ENCODE peak calls at places on chromosome 11, in five cellular contexts. Z, D, K, O and Q are unnamed samples.
A peak's percentile ranks its signal among the peaks of the same experiment; 100 is the strongest.

GRCh38 chr11:131534611-131535010 is 164.2 kb downstream of the NTM start:
- DNase-seq in Z (no peak), O (no peak), K (no peak), D (no peak), Q (no peak)

GRCh38 chr11:11279956-11280689 is 72.9 kb downstream of the CSNK2A3 start:
- DNase-seq in K (no peak), O (peak; percentile 42), D (peak; percentile 49), Z (no peak), Q (no peak)

GRCh38 chr11:64132388-64132771 is 33.5 kb downstream of the MACROD1 start:
- DNase-seq in K (no peak), Z (peak; percentile 48), D (no peak), O (no peak), Q (no peak)

GRCh38 chr11:65301491-65302329 is 13.0 kb upstream of the CDC42EP2 start:
- DNase-seq in O (peak; percentile 82), D (peak; percentile 81), K (peak; percentile 66), Z (peak; percentile 53), Q (no peak)

GRCh38 chr11:48210052-48210451 is 6.6 kb upstream of the OR4B1 start:
- DNase-seq in D (no peak), Z (peak; percentile 4), K (no peak), O (no peak), Q (no peak)

GRCh38 chr11:4459470-4459869 is 10.4 kb downstream of the OR52K2 start:
- DNase-seq in D (no peak), Z (no peak), K (no peak), O (no peak), Q (no peak)

GRCh38 chr11:120109531-120109930 is 28.4 kb downstream of the TRIM29 start:
- DNase-seq in K (no peak), D (no peak), O (no peak), Z (no peak), Q (no peak)

GRCh38 chr11:65615950-65616574 is 486 bp downstream of the PCNX3 start:
- DNase-seq in Z (peak; percentile 46), O (peak; percentile 21), D (no peak), K (no peak), Q (peak; percentile 43)

GRCh38 chr11:6443269-6444003 is 2.6 kb upstream of the HPX start:
- DNase-seq in Z (peak; percentile 38), O (peak; percentile 61), K (peak; percentile 78), D (peak; percentile 79), Q (peak; percentile 67)

GRCh38 chr11:58866788-58867187 is 22.3 kb upstream of the GLYATL2 start:
- DNase-seq in O (no peak), D (no peak), Z (no peak), K (no peak), Q (no peak)

GRCh38 chr11:44899959-44900358 is 50.7 kb downstream of the TP53I11 start:
- DNase-seq in D (no peak), Z (peak; percentile 52), K (no peak), O (peak; percentile 60), Q (peak; percentile 47)

GRCh38 chr11:114149689-114150407 is 90.3 kb downstream of the ZBTB16 start:
- DNase-seq in D (peak; percentile 34), Z (no peak), K (no peak), O (peak; percentile 61), Q (no peak)

GRCh38 chr11:15920856-15921629 is 435.3 kb downstream of the SOX6 start:
- DNase-seq in K (peak; percentile 61), O (no peak), D (no peak), Z (no peak), Q (no peak)

GRCh38 chr11:75195164-75195962 is 44.5 kb downstream of the SLCO2B1 start:
- DNase-seq in Z (no peak), D (peak; percentile 84), K (peak; percentile 85), O (no peak), Q (no peak)

GRCh38 chr11:19660076-19660475 is 52.6 kb upstream of the NAV2 start:
- DNase-seq in Z (peak; percentile 38), D (no peak), K (no peak), O (peak; percentile 70), Q (no peak)

GRCh38 chr11:72738199-72739141 is 13.7 kb downstream of the ARAP1 start:
- DNase-seq in D (peak; percentile 75), Z (no peak), K (peak; percentile 89), O (peak; percentile 59), Q (no peak)

GRCh38 chr11:92246637-92247036 is 22.0 kb downstream of the FAT3 start:
- DNase-seq in K (no peak), Z (no peak), O (no peak), D (no peak), Q (no peak)

GRCh38 chr11:128726464-128727139 is 32.7 kb downstream of the FLI1 start:
- DNase-seq in K (no peak), O (no peak), Z (no peak), D (no peak), Q (peak; percentile 80)

GRCh38 chr11:57172031-57172430 is 9.7 kb upstream of the LRRC55 start:
- DNase-seq in Z (no peak), D (no peak), K (no peak), O (no peak), Q (no peak)

GRCh38 chr11:45087301-45087700 is 59.1 kb upstream of the PRDM11 start:
- DNase-seq in D (no peak), O (no peak), Z (no peak), K (no peak), Q (no peak)

GRCh38 chr11:58900479-58901420 is 38.5 kb upstream of the GLYATL1 start:
- DNase-seq in K (peak; percentile 85), O (peak; percentile 90), Z (peak; percentile 61), D (no peak), Q (peak; percentile 30)

GRCh38 chr11:45104006-45104789 is 42.2 kb upstream of the PRDM11 start:
- DNase-seq in D (no peak), Z (no peak), K (no peak), O (no peak), Q (no peak)

GRCh38 chr11:130945945-130946344 is 29.7 kb upstream of the SNX19 start:
- DNase-seq in O (peak; percentile 74), Z (no peak), K (no peak), D (peak; percentile 74), Q (no peak)

GRCh38 chr11:17921620-17922473 is 91.0 kb downstream of the SERGEF start:
- DNase-seq in K (no peak), O (peak; percentile 84), D (no peak), Z (no peak), Q (no peak)

GRCh38 chr11:27934830-27935145 is 173.2 kb downstream of the KIF18A start:
- DNase-seq in K (no peak), O (peak; percentile 90), Z (no peak), D (no peak), Q (no peak)

GRCh38 chr11:34213366-34213765 is 107.9 kb downstream of the NAT10 start:
- DNase-seq in K (no peak), O (no peak), Z (no peak), D (no peak), Q (no peak)

GRCh38 chr11:79139900-79140299 is 300.9 kb downstream of the TENM4 start:
- DNase-seq in D (no peak), Z (no peak), O (no peak), K (no peak), Q (no peak)

GRCh38 chr11:10602366-10602765 is 33.9 kb upstream of the LYVE1 start:
- DNase-seq in O (no peak), Z (no peak), K (no peak), D (no peak), Q (no peak)

GRCh38 chr11:10302294-10302743 is 2.6 kb upstream of the ADM start:
- DNase-seq in K (no peak), O (no peak), D (no peak), Z (no peak), Q (no peak)

DNA sequence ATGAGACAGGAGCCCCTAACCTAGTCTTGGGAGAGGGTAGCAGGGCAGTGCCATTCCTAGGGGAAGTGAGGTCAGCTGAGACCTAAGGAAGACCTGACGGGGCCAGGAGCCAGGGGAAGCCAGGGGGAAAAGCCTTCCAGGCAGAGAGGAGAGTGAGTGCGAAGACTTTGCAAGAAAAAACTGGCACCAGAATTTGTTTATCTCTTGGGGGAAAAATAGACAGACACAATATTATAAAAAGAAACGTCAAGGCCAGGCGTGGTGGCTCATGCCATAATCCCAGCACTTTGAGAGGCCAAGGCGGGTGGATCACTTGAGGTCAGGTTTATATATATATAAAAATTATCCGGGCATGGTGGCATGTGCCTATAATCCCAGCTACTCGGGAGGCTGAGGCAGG is 26.9 kb upstream of the TESMIN start:
- DNase-seq in K (no peak), O (no peak), D (no peak), Z (no peak), Q (no peak)
- H3K36me3 ChIP-seq in K (peaks cover 98% of the 10 kb centered on the region), O (peaks cover 29% of the 10 kb centered on the region), D (peaks cover 100% of the 10 kb centered on the region), Z (peaks cover 21% of the 10 kb centered on the region), Q (peaks cover 42% of the 10 kb centered on the region)

DNA sequence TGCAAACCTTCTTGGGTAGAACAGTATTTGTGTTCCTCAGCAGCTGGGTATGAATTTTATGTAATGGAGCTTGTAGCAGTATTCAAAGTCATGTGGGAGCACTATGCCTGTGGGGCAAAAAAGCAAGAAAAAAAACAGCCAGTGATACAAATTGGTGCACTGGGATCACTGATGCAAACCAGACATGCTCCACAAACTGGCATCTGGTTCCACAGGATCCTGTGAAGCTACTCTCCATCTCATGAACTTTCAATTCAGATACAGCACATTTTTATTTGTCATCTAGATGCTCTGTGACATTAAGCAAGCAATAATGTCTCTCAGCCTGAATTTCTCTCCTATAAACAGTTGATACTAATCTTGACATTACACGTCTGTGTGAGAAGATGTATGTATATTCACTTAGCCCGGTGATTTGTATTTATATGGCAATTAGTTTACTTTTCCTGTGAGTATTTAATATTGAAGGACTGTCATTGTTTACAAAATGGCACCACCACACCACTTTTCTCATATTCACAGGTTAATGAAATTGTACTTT is 208.5 kb upstream of the GRIA4 start:
- DNase-seq in D (no peak), K (no peak), O (no peak), Z (peak; percentile 77), Q (no peak)
- H3K36me3 ChIP-seq in D (no peaks in the 10 kb centered on the region), K (no peaks in the 10 kb centered on the region), O (no peaks in the 10 kb centered on the region), Z (no peaks in the 10 kb centered on the region), Q (no peaks in the 10 kb centered on the region)

DNA sequence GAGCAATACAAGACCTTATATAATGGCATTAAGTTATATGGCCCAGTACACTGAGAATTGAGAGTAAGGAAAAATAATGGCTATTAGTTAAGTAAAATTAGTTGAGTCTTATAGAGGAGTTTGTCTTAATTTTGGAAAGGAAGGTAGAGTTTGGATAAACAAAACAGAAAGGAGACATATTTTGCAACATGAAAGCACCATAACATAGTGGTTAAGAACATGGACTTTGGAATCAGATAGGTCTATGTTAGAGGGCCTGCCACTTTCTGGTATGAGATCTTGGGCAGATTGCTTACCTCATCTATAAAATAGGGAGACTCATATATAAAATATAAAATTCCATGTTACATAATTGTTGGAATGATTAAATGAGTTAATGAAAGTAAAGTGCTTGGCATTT is 68.9 kb downstream of the CSTPP1 start:
- DNase-seq in K (no peak), Z (no peak), D (no peak), O (no peak), Q (no peak)
- H3K36me3 ChIP-seq in K (no peaks in the 10 kb centered on the region), Z (no peaks in the 10 kb centered on the region), D (no peaks in the 10 kb centered on the region), O (no peaks in the 10 kb centered on the region), Q (no peaks in the 10 kb centered on the region)

DNA sequence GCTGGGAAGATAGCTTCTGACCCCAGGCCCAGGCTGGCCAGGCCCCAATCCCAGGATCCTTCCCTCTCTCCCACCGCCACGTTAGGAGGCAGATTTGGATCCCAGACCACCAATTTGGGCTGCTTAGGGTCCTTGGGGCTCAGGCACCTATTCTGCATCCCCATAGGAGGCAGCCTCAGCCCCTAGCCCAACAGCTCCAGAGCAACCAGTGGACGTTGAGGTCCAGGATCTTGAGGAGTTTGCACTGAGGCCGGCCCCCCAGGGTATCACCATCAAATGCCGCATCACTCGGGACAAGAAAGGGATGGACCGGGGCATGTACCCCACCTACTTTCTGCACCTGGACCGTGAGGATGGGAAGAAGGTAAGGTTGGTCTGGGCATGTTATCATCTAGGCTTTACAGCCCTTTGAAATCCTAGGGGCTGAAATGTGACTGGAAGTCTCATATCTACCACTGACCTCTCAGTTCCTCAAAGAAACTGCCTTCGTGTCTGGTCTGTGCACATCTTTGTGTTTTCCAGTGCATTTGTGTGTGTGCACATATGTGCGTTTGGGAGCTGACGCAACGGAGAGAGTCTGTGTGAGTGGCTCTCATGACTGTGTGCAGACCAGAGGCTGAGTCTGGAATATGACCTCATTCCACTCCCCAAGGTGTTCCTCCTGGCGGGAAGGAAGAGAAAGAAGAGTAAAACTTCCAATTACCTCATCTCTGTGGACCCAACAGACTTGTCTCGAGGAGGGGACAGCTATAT is 16.2 kb downstream of the TUB start:
- DNase-seq in O (no peak), D (peak; percentile 39), K (no peak), Z (no peak), Q (no peak)
- H3K36me3 ChIP-seq in O (peaks cover 3% of the 10 kb centered on the region), D (peaks cover 63% of the 10 kb centered on the region), K (no peaks in the 10 kb centered on the region), Z (peaks cover 90% of the 10 kb centered on the region), Q (no peaks in the 10 kb centered on the region)